ENCODE peak calls at places on chromosome 22, in five cellular contexts. One of them, this sample, is unnamed.

GRCh38 chr22:46110215-46110614 is 40.1 kb upstream of the PPARA start:
- DNase-seq in adrenal gland: peak
- DNase-seq in heart left ventricle: no peak
- DNase-seq in GM06990: no peak
- DNase-seq in AG09309: no peak
- DNase-seq in this sample: no peak

GRCh38 chr22:46931881-46932280 is 169.4 kb downstream of the TBC1D22A start:
- DNase-seq in GM06990: no peak
- DNase-seq in heart left ventricle: no peak
- DNase-seq in adrenal gland: no peak
- DNase-seq in AG09309: no peak
- DNase-seq in this sample: no peak

GRCh38 chr22:47192106-47192650 is 429.7 kb downstream of the TBC1D22A start:
- DNase-seq in heart left ventricle: no peak
- DNase-seq in AG09309: no peak
- DNase-seq in adrenal gland: peak
- DNase-seq in GM06990: no peak
- DNase-seq in this sample: no peak

GRCh38 chr22:35910013-35910860 is 118.4 kb downstream of the RBFOX2 start:
- DNase-seq in AG09309: no peak
- DNase-seq in heart left ventricle: no peak
- DNase-seq in GM06990: no peak
- DNase-seq in adrenal gland: no peak
- DNase-seq in this sample: peak

GRCh38 chr22:17788528-17789378 is 14.5 kb upstream of the BID start:
- DNase-seq in GM06990: no peak
- DNase-seq in AG09309: no peak
- DNase-seq in heart left ventricle: no peak
- DNase-seq in adrenal gland: no peak
- DNase-seq in this sample: no peak

GRCh38 chr22:20839837-20840645 is 18.6 kb downstream of the PI4KA start:
- DNase-seq in adrenal gland: no peak
- DNase-seq in heart left ventricle: no peak
- DNase-seq in AG09309: no peak
- DNase-seq in GM06990: no peak
- DNase-seq in this sample: no peak

GRCh38 chr22:17239156-17239701 is 20.0 kb upstream of the ADA2 start:
- DNase-seq in adrenal gland: no peak
- DNase-seq in AG09309: no peak
- DNase-seq in heart left ventricle: no peak
- DNase-seq in GM06990: no peak
- DNase-seq in this sample: no peak

GRCh38 chr22:29154364-29155048 is 51.2 kb upstream of the EMID1 start:
- DNase-seq in GM06990: peak
- DNase-seq in heart left ventricle: peak
- DNase-seq in adrenal gland: peak
- DNase-seq in AG09309: no peak
- DNase-seq in this sample: peak

GRCh38 chr22:32548039-32548438 is 73.4 kb downstream of the FBXO7 start:
- DNase-seq in heart left ventricle: no peak
- DNase-seq in GM06990: no peak
- DNase-seq in AG09309: no peak
- DNase-seq in adrenal gland: no peak
- DNase-seq in this sample: no peak

GRCh38 chr22:45750626-45751025 is 79.0 kb downstream of the ATXN10 start:
- DNase-seq in AG09309: no peak
- DNase-seq in adrenal gland: no peak
- DNase-seq in heart left ventricle: no peak
- DNase-seq in GM06990: no peak
- DNase-seq in this sample: no peak

GRCh38 chr22:21907638-21908522 is 40.4 kb upstream of the MAPK1 start:
- DNase-seq in heart left ventricle: no peak
- DNase-seq in AG09309: no peak
- DNase-seq in adrenal gland: no peak
- DNase-seq in GM06990: no peak
- DNase-seq in this sample: no peak

GRCh38 chr22:21923163-21923561 is 29.5 kb downstream of the PPM1F start:
- DNase-seq in adrenal gland: no peak
- DNase-seq in heart left ventricle: no peak
- DNase-seq in GM06990: no peak
- DNase-seq in AG09309: no peak
- DNase-seq in this sample: no peak

GRCh38 chr22:43337946-43338345 is 5.2 kb downstream of the SCUBE1 start:
- DNase-seq in heart left ventricle: no peak
- DNase-seq in GM06990: no peak
- DNase-seq in adrenal gland: no peak
- DNase-seq in AG09309: no peak
- DNase-seq in this sample: no peak

GRCh38 chr22:47618180-47618579 is 855.7 kb downstream of the TBC1D22A start:
- DNase-seq in adrenal gland: no peak
- DNase-seq in GM06990: no peak
- DNase-seq in AG09309: no peak
- DNase-seq in heart left ventricle: no peak
- DNase-seq in this sample: no peak

GRCh38 chr22:29108137-29108536 is 35.3 kb downstream of the KREMEN1 start:
- DNase-seq in heart left ventricle: no peak
- DNase-seq in GM06990: no peak
- DNase-seq in adrenal gland: no peak
- DNase-seq in AG09309: no peak
- DNase-seq in this sample: peak

GRCh38 chr22:49968831-49969661 is 8.5 kb downstream of the PIM3 start:
- DNase-seq in AG09309: no peak
- DNase-seq in heart left ventricle: peak
- DNase-seq in GM06990: peak
- DNase-seq in adrenal gland: peak
- DNase-seq in this sample: no peak

GRCh38 chr22:40345801-40346177 is 511 bp upstream of the ADSL start:
- DNase-seq in GM06990: peak
- DNase-seq in adrenal gland: peak
- DNase-seq in heart left ventricle: no peak
- DNase-seq in AG09309: no peak
- DNase-seq in this sample: peak

GRCh38 chr22:45009881-45010531 is at the start of gene PHF21B:
- DNase-seq in GM06990: peak
- DNase-seq in adrenal gland: peak
- DNase-seq in AG09309: no peak
- DNase-seq in heart left ventricle: peak
- DNase-seq in this sample: peak

GRCh38 chr22:23233084-23233501 is 52.8 kb downstream of the BCR start:
- DNase-seq in AG09309: no peak
- DNase-seq in adrenal gland: no peak
- DNase-seq in GM06990: no peak
- DNase-seq in heart left ventricle: peak
- DNase-seq in this sample: peak
- TF ChIP-seq CTCF in AG09309: no peak
- TF ChIP-seq CTCF in adrenal gland: no peak
- TF ChIP-seq CTCF in GM06990: no peak
- TF ChIP-seq CTCF in heart left ventricle: no peak
- TF ChIP-seq CTCF in this sample: peak

DNA sequence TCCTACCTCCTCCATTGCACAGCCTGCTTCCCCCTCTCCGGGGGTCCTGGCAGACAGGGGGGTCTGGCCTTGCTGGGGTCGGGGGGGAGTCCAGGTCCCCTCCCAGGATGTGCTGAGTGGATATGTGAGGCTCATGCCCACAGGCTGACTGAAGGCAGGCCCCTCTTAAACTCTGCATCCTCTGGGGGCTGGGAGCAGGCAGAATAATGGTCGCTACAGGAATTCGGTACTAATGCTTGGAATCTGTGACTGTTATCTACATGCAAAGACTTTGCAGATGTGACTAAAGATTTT is 1.6 kb upstream of the SUN2 start:
- DNase-seq in adrenal gland: no peak
- DNase-seq in AG09309: no peak
- DNase-seq in GM06990: no peak
- DNase-seq in heart left ventricle: no peak
- DNase-seq in this sample: no peak
- H3K4me3 ChIP-seq in adrenal gland: no peak
- H3K4me3 ChIP-seq in AG09309: no peak
- H3K4me3 ChIP-seq in GM06990: peak
- H3K4me3 ChIP-seq in heart left ventricle: no peak
- H3K4me3 ChIP-seq in this sample: no peak

DNA sequence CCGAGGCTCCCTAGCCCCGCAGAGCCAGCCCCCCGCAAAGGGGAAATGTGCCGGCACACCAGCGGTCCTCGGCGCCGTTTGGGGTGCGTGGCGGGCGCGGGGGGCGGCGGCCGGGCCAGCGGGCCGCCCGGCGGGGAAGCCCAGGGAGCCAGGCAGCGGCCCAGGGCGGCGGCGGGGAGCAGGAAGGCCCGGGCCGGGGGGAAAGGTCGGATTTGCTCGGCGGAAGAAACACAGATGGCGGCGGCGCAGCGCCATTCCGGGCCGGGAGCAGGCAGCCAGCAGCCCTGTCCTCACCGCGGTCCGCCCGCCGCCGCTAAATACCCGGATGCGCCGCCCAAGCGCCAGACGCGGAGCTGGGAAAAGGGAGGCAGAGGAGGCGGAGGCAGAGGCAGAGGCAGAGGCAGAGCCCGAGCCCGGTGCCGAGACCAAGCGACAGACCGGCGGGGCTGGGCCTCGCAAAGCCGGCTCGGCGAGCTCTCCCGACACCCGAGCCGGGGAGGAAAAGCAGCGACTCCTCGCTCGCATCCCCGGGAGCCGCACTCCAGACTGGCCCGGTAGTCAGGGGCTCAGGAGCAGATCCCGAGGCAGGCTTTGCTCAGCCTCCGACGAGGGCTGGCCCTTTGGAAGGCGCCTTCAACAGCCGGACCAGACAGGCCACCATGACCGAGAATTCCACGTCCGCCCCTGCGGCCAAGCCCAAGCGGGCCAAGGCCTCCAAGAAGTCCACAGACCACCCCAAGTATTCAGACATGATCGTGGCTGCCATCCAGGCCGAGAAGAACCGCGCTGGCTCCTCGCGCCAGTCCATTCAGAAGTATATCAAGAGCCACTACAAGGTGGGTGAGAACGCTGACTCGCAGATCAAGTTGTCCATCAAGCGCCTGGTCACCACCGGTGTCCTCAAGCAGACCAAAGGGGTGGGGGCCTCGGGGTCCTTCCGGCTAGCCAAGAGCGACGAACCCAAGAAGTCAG is 2.6 kb upstream of the GCAT start:
- DNase-seq in adrenal gland: peak
- DNase-seq in GM06990: peak
- DNase-seq in AG09309: no peak
- DNase-seq in heart left ventricle: peak
- DNase-seq in this sample: peak
- TF ChIP-seq CTCF in adrenal gland: no peak
- TF ChIP-seq CTCF in GM06990: no peak
- TF ChIP-seq CTCF in AG09309: no peak
- TF ChIP-seq CTCF in heart left ventricle: no peak
- TF ChIP-seq CTCF in this sample: no peak

GRCh38 chr22:23752750-23753149 is 1.5 kb downstream of the VPREB3 start:
- DNase-seq in GM06990: no peak
- DNase-seq in heart left ventricle: no peak
- DNase-seq in AG09309: no peak
- DNase-seq in adrenal gland: no peak
- DNase-seq in this sample: no peak

GRCh38 chr22:23750744-23751440 is at the start of gene ZNF70:
- DNase-seq in AG09309: peak
- DNase-seq in adrenal gland: peak
- DNase-seq in GM06990: peak
- DNase-seq in heart left ventricle: peak
- DNase-seq in this sample: peak

GRCh38 chr22:23753371-23753770 is 854 bp downstream of the VPREB3 start:
- DNase-seq in AG09309: no peak
- DNase-seq in heart left ventricle: no peak
- DNase-seq in GM06990: no peak
- DNase-seq in adrenal gland: no peak
- DNase-seq in this sample: no peak

GRCh38 chr22:23751441-23751996 is 607 bp upstream of the ZNF70 start:
- DNase-seq in heart left ventricle: no peak
- DNase-seq in GM06990: no peak
- DNase-seq in AG09309: no peak
- DNase-seq in adrenal gland: no peak
- DNase-seq in this sample: no peak

DNA sequence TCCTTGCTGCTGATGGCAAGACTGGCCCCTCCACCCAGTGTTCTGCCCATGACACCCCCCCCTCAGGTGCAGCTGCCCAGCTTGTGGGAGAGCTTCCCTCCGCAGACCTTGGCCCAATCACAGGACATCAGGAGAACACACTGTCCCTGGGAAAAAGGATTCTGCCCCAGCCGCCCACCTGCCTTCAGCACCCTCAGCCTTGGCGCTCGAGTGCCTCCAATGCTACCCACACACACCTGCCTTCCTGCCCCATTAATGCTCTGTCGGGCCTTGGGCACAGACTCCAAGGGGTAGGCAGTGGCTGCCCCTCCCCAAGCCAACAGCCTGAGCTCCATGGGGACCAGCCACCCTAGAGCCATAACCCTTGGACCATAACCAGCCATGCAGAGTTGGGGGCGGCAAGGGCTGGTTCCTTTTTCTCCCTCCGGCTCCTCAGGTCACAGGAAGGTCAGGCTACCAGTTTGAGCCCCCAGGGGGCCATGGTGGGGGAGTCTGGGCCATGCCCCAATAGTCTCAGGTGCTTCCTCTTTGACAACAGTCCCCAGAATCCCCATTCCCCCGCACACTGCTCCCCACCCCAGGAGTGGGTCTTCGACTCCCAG is 1.3 kb upstream of the ZNF70 start:
- DNase-seq in GM06990: peak
- DNase-seq in heart left ventricle: no peak
- DNase-seq in adrenal gland: no peak
- DNase-seq in AG09309: no peak
- DNase-seq in this sample: no peak
- H3K4me3 ChIP-seq in GM06990: peak
- H3K4me3 ChIP-seq in heart left ventricle: no peak
- H3K4me3 ChIP-seq in adrenal gland: no peak
- H3K4me3 ChIP-seq in AG09309: no peak
- H3K4me3 ChIP-seq in this sample: no peak

GRCh38 chr22:25525376-25525775 is 39.1 kb upstream of the GRK3 start:
- DNase-seq in GM06990: no peak
- DNase-seq in AG09309: no peak
- DNase-seq in heart left ventricle: no peak
- DNase-seq in adrenal gland: no peak
- DNase-seq in this sample: no peak
- TF ChIP-seq CTCF in GM06990: no peak
- TF ChIP-seq CTCF in AG09309: no peak
- TF ChIP-seq CTCF in heart left ventricle: no peak
- TF ChIP-seq CTCF in adrenal gland: no peak
- TF ChIP-seq CTCF in this sample: no peak

GRCh38 chr22:26481112-26481693 is 2.4 kb downstream of the HPS4 start:
- DNase-seq in heart left ventricle: no peak
- DNase-seq in GM06990: no peak
- DNase-seq in AG09309: no peak
- DNase-seq in adrenal gland: no peak
- DNase-seq in this sample: no peak

GRCh38 chr22:26480611-26480932 is 3.0 kb downstream of the HPS4 start:
- DNase-seq in AG09309: no peak
- DNase-seq in GM06990: no peak
- DNase-seq in heart left ventricle: no peak
- DNase-seq in adrenal gland: no peak
- DNase-seq in this sample: no peak

GRCh38 chr22:26481694-26482093 is 1.9 kb downstream of the HPS4 start:
- DNase-seq in AG09309: no peak
- DNase-seq in heart left ventricle: no peak
- DNase-seq in adrenal gland: no peak
- DNase-seq in GM06990: no peak
- DNase-seq in this sample: no peak

GRCh38 chr22:26479043-26479791 is 4.4 kb downstream of the HPS4 start:
- DNase-seq in GM06990: no peak
- DNase-seq in AG09309: no peak
- DNase-seq in adrenal gland: no peak
- DNase-seq in heart left ventricle: no peak
- DNase-seq in this sample: no peak

GRCh38 chr22:26479792-26480610 is 3.6 kb downstream of the HPS4 start:
- DNase-seq in adrenal gland: no peak
- DNase-seq in GM06990: no peak
- DNase-seq in AG09309: no peak
- DNase-seq in heart left ventricle: no peak
- DNase-seq in this sample: no peak
- H3K4me3 ChIP-seq in adrenal gland: no peak
- H3K4me3 ChIP-seq in GM06990: peak
- H3K4me3 ChIP-seq in AG09309: no peak
- H3K4me3 ChIP-seq in heart left ventricle: no peak
- H3K4me3 ChIP-seq in this sample: peak

This sample was measured in fibroblast of pulmonary artery.